ENCODE peak calls at places on chromosomes 16 and 17, in seven cellular contexts. C, P, U, B, Q, R and S are unnamed samples.

GRCh38 chr17:13740692-13741091 is 139.0 kb upstream of the HS3ST3A1 start:
- DNase-seq in C (no peak), P (no peak), U (no peak), B (no peak), Q (no peak), R (no peak), S (no peak)

GRCh38 chr16:46927273-46927672 is 43.1 kb downstream of the GPT2 start:
- DNase-seq in C (no peak), P (no peak), U (no peak), B (no peak), Q (no peak), R (no peak), S (no peak)

GRCh38 chr16:59748531-59748930 is 1014.4 kb upstream of the GOT2 start:
- DNase-seq in C (no peak), P (no peak), U (no peak), B (no peak), Q (no peak), R (no peak), S (peak; percentile 29)

GRCh38 chr16:3074860-3075545 is 9.6 kb downstream of the IL32 start:
- DNase-seq in C (no peak), P (no peak), U (no peak), B (no peak), Q (peak; percentile 83), R (no peak), S (no peak)

GRCh38 chr17:4722678-4723240 is 8.5 kb upstream of the MED11 start:
- DNase-seq in C (no peak), P (no peak), U (no peak), B (no peak), Q (no peak), R (no peak), S (no peak)

GRCh38 chr17:2195729-2196128 is 107.9 kb downstream of the SMG6 start:
- DNase-seq in C (no peak), P (no peak), U (peak; percentile 21), B (no peak), Q (no peak), R (no peak), S (no peak)

GRCh38 chr16:17557480-17557879 is 86.7 kb upstream of the XYLT1 start:
- DNase-seq in C (no peak), P (no peak), U (no peak), B (no peak), Q (no peak), R (no peak), S (no peak)

GRCh38 chr16:12719972-12720371 is 83.7 kb downstream of the CPPED1 start:
- DNase-seq in C (no peak), P (no peak), U (no peak), B (no peak), Q (no peak), R (no peak), S (no peak)

GRCh38 chr17:2023692-2024571 is 1.2 kb downstream of the RTN4RL1 start:
- DNase-seq in C (peak; percentile 92), P (peak; percentile 60), U (peak; percentile 53), B (peak; percentile 76), Q (no peak), R (peak; percentile 51), S (peak; percentile 99)

GRCh38 chr17:54435966-54436365 is 464.7 kb upstream of the TOM1L1 start:
- DNase-seq in C (peak; percentile 39), P (no peak), U (no peak), B (no peak), Q (no peak), R (no peak), S (no peak)

DNA sequence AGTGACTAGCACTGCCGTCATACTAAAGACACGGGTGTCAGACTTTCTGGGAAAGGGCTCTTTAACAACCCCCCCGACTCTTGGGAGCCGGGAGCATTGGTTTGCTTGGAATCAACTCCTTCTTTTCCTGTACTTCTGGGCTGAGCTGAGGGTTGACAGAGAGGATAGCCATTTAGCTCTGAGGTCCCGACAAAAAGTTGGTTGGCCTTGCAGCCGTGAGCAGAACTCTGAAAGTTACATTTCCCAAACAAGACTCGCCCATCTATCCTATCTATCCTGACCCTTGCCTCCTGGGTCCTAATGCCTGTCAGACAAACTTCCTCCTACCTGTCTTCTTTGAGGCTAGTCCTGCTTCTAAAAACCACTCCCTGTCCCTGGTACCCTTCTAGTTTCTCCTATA is 460.8 kb upstream of the TOM1L1 start:
- DNase-seq in C (no peak), P (no peak), U (no peak), B (no peak), Q (no peak), R (no peak), S (no peak)
- H3K4me2 ChIP-seq in C (no peak overlapping the region), P (no peak overlapping the region), U (no peak overlapping the region), B (no peak overlapping the region), Q (no peak overlapping the region), R (no peak overlapping the region), S (no peak overlapping the region)

GRCh38 chr16:21185659-21186325 is 25.6 kb downstream of the ZP2 start:
- DNase-seq in C (no peak), P (no peak), U (no peak), B (no peak), Q (no peak), R (no peak), S (no peak)

GRCh38 chr16:21184834-21185233 is 26.4 kb downstream of the LDAF1 start:
- DNase-seq in C (no peak), P (no peak), U (no peak), B (no peak), Q (no peak), R (no peak), S (no peak)

GRCh38 chr16:21179983-21180365 is 21.5 kb downstream of the LDAF1 start:
- DNase-seq in C (no peak), P (no peak), U (no peak), B (no peak), Q (no peak), R (no peak), S (no peak)

GRCh38 chr16:21186326-21186691 is 25.1 kb downstream of the ZP2 start:
- DNase-seq in C (no peak), P (no peak), U (no peak), B (no peak), Q (no peak), R (no peak), S (no peak)

GRCh38 chr16:21183995-21184394 is 25.5 kb downstream of the LDAF1 start:
- DNase-seq in C (no peak), P (no peak), U (no peak), B (no peak), Q (no peak), R (no peak), S (no peak)
- H3K9me3 ChIP-seq in C (peaks cover 10% of the 10 kb centered on the region), P (no peaks in the 10 kb centered on the region), U (no peaks in the 10 kb centered on the region), B (no peaks in the 10 kb centered on the region), Q (no peaks in the 10 kb centered on the region), R (peaks cover 10% of the 10 kb centered on the region), S (no peaks in the 10 kb centered on the region)

GRCh38 chr16:57600048-57600835 is 28.2 kb upstream of the ADGRG1 start:
- DNase-seq in C (peak; percentile 91), P (peak; percentile 45), U (peak; percentile 66), B (peak; percentile 67), Q (peak; percentile 47), R (peak; percentile 59), S (peak; percentile 85)
- TF ChIP-seq CTCF in C (peak; percentile 88), P (peak; percentile 35), U (peak; percentile 83), B (peak; percentile 68), Q (peak; percentile 81), R (peak; percentile 99), S (peak; percentile 82)

GRCh38 chr17:72122002-72122310 is 1.1 kb downstream of the SOX9 start:
- DNase-seq in C (no peak), P (peak; percentile 64), U (peak; percentile 42), B (no peak), Q (no peak), R (no peak), S (no peak)

GRCh38 chr17:72121164-72122001 is 563 bp downstream of the SOX9 start:
- DNase-seq in C (peak; percentile 73), P (peak; percentile 75), U (peak; percentile 48), B (peak; percentile 85), Q (no peak), R (no peak), S (peak; percentile 71)

GRCh38 chr17:72119280-72119962 is 1.4 kb upstream of the SOX9 start:
- DNase-seq in C (no peak), P (no peak), U (no peak), B (no peak), Q (no peak), R (no peak), S (no peak)

GRCh38 chr17:72119963-72120877 is 600 bp upstream of the SOX9 start:
- DNase-seq in C (peak; percentile 76), P (peak; percentile 90), U (peak; percentile 73), B (peak; percentile 79), Q (no peak), R (no peak), S (peak; percentile 75)

DNA sequence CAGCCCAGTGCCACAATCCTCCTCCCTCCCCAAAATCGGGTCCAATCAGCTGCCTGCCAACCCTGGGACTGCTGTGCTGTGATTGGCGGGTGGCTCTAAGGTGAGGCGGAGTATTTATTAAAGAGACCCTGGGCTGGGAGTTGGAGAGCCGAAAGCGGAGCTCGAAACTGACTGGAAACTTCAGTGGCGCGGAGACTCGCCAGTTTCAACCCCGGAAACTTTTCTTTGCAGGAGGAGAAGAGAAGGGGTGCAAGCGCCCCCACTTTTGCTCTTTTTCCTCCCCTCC is at the start of gene SOX9:
- DNase-seq in C (peak; percentile 98), P (peak; percentile 97), U (peak; percentile 99), B (peak; percentile 95), Q (no peak), R (peak; percentile 77), S (peak; percentile 94)
- H3K4me2 ChIP-seq in C (peak within 1 kb of the TSS; percentile 87), P (peak within 1 kb of the TSS; percentile 96), U (peak within 1 kb of the TSS; percentile 98), B (peak within 1 kb of the TSS; percentile 89), Q (no peak within 1 kb of the TSS), R (peak within 1 kb of the TSS; percentile 96), S (peak within 1 kb of the TSS; percentile 96)